ENCODE peak calls at places on chromosomes 16 and 17, in four cellular contexts. T is AG04450, R is cardiac muscle cell, Z is T-helper 2 cell. J is an unnamed sample.

GRCh38 chr16:46972971-46973456 is 460 bp downstream of the DNAJA2 start:
- DNase-seq in T (no peak), R (peak), Z (peak), J (peak)

GRCh38 chr16:29028457-29029167 is 43.8 kb downstream of the LAT start:
- DNase-seq in T (no peak), R (no peak), Z (no peak), J (no peak)

GRCh38 chr17:17134051-17134951 is 71.8 kb downstream of the PLD6 start:
- DNase-seq in T (no peak), R (no peak), Z (no peak), J (no peak)

GRCh38 chr17:56694825-56695224 is 101.3 kb downstream of the NOG start:
- DNase-seq in T (no peak), R (no peak), Z (no peak), J (no peak)

GRCh38 chr17:41519501-41520224 is 973 bp upstream of the KRT15 start:
- DNase-seq in T (no peak), R (no peak), Z (no peak), J (no peak)

GRCh38 chr17:43952724-43953666 is 745 bp downstream of the PYY start:
- DNase-seq in T (no peak), R (peak), Z (peak), J (no peak)

GRCh38 chr16:53415504-53415903 is 18.8 kb upstream of the RBL2 start:
- DNase-seq in T (no peak), R (peak), Z (no peak), J (no peak)

GRCh38 chr16:22347100-22347820 is 27.2 kb downstream of the CDR2 start:
- DNase-seq in T (no peak), R (no peak), Z (no peak), J (no peak)

GRCh38 chr17:65231662-65232335 is 94.6 kb downstream of the RGS9 start:
- DNase-seq in T (peak), R (peak), Z (peak), J (no peak)

GRCh38 chr17:1714980-1715802 is 5.0 kb upstream of the TLCD2 start:
- DNase-seq in T (peak), R (peak), Z (peak), J (peak)

GRCh38 chr17:56798916-56799315 is 34.8 kb downstream of the C17orf67 start:
- DNase-seq in T (no peak), R (peak), Z (no peak), J (no peak)

GRCh38 chr17:40453881-40454630 is 10.8 kb downstream of the IGFBP4 start:
- DNase-seq in T (no peak), R (no peak), Z (no peak), J (no peak)

GRCh38 chr16:31535737-31536136 is 8.0 kb downstream of the AHSP start:
- DNase-seq in T (no peak), R (no peak), Z (no peak), J (no peak)

GRCh38 chr17:47751471-47751870 is 18.4 kb downstream of the TBX21 start:
- DNase-seq in T (no peak), R (no peak), Z (no peak), J (no peak)

GRCh38 chr17:75433223-75433622 is 23.2 kb upstream of the TMEM94 start:
- DNase-seq in T (no peak), R (no peak), Z (no peak), J (no peak)

GRCh38 chr17:10192963-10193362 is 5.4 kb downstream of the GAS7 start:
- DNase-seq in T (peak), R (no peak), Z (no peak), J (no peak)

GRCh38 chr16:83344014-83344413 is 463.8 kb upstream of the HSBP1 start:
- DNase-seq in T (peak), R (no peak), Z (no peak), J (no peak)

GRCh38 chr17:72518810-72519597 is 398.2 kb downstream of the SOX9 start:
- DNase-seq in T (no peak), R (no peak), Z (no peak), J (no peak)

GRCh38 chr16:48126801-48127644 is 28.8 kb downstream of the ABCC12 start:
- DNase-seq in T (peak), R (peak), Z (no peak), J (no peak)

GRCh38 chr16:17252064-17252463 is 218.7 kb downstream of the XYLT1 start:
- DNase-seq in T (no peak), R (no peak), Z (no peak), J (no peak)

GRCh38 chr16:80827007-80827406 is 22.6 kb upstream of the CDYL2 start:
- DNase-seq in T (no peak), R (no peak), Z (no peak), J (no peak)

GRCh38 chr17:3738562-3739295 is 15.0 kb downstream of the HASPIN start:
- DNase-seq in T (no peak), R (peak), Z (peak), J (peak)

GRCh38 chr17:81094224-81094743 is 59.3 kb downstream of the BAIAP2 start:
- DNase-seq in T (no peak), R (no peak), Z (no peak), J (no peak)

GRCh38 chr17:83064732-83065659 is 14.4 kb upstream of the METRNL start:
- DNase-seq in T (no peak), R (no peak), Z (no peak), J (no peak)

GRCh38 chr17:4072487-4073157 is 70.2 kb downstream of the ZZEF1 start:
- DNase-seq in T (peak), R (no peak), Z (peak), J (no peak)

GRCh38 chr17:6554871-6555330 is 1.5 kb downstream of the PITPNM3 start:
- DNase-seq in T (no peak), R (no peak), Z (no peak), J (no peak)

GRCh38 chr16:56263711-56264608 is 72.7 kb downstream of the GNAO1 start:
- DNase-seq in T (no peak), R (peak), Z (no peak), J (no peak)

GRCh38 chr16:86671486-86672214 is 93.3 kb downstream of the FOXL1 start:
- DNase-seq in T (no peak), R (no peak), Z (no peak), J (no peak)

GRCh38 chr17:199806-200603 is 18.6 kb upstream of the DOC2B start:
- DNase-seq in T (no peak), R (no peak), Z (no peak), J (no peak)

GRCh38 chr16:57592591-57593003 is 35.8 kb upstream of the ADGRG1 start:
- DNase-seq in T (no peak), R (no peak), Z (peak), J (peak)

GRCh38 chr17:70797166-70797565 is 627.8 kb downstream of the KCNJ2 start:
- DNase-seq in T (no peak), R (no peak), Z (no peak), J (no peak)

GRCh38 chr17:79621151-79621940 is 10.5 kb upstream of the RBFOX3 start:
- DNase-seq in T (no peak), R (no peak), Z (no peak), J (no peak)

GRCh38 chr16:1280783-1281182 is 24.9 kb downstream of the TPSD1 start:
- DNase-seq in T (no peak), R (no peak), Z (no peak), J (no peak)

GRCh38 chr17:42675348-42675983 is 1.3 kb downstream of the PLEKHH3 start:
- DNase-seq in T (no peak), R (peak), Z (no peak), J (no peak)

J was measured in effector CD8-positive, alpha-beta T cell.